ENCODE peak calls at places on chromosomes 1 and 21, in six cellular contexts. K is effector memory CD4-positive, alpha-beta T cell; X is NT2/D1; T is Panc1; S is tibial artery; L is stomach. M is an unnamed sample.
A peak's percentile ranks its signal among the peaks of the same experiment; 100 is the strongest.

GRCh38 chr1:236016782-236017400 is 48.0 kb downstream of the NID1 start:
- DNase-seq in K (no peak), X (no peak), T (peak; percentile 32), S (peak; percentile 37), L (no peak), M (no peak)

GRCh38 chr21:37984416-37984815 is 68.2 kb upstream of the KCNJ6 start:
- DNase-seq in K (no peak), X (no peak), T (no peak), S (no peak), L (no peak), M (no peak)

GRCh38 chr1:227948493-227949260 is 945 bp upstream of the WNT9A start:
- DNase-seq in K (no peak), X (no peak), T (no peak), S (peak; percentile 54), L (peak; percentile 21), M (no peak)

GRCh38 chr1:52569333-52570265 is 16.7 kb upstream of the TUT4 start:
- DNase-seq in K (no peak), X (no peak), T (no peak), S (no peak), L (no peak), M (no peak)

GRCh38 chr1:27928216-27928954 is 6.4 kb upstream of the SMPDL3B start:
- DNase-seq in K (no peak), X (no peak), T (no peak), S (no peak), L (no peak), M (no peak)

GRCh38 chr21:31991356-31992331 is 118.8 kb downstream of the HUNK start:
- DNase-seq in K (no peak), X (no peak), T (no peak), S (no peak), L (no peak), M (no peak)

GRCh38 chr1:232704694-232705680 is 75.1 kb upstream of the SIPA1L2 start:
- DNase-seq in K (no peak), X (no peak), T (peak; percentile 54), S (no peak), L (peak; percentile 39), M (no peak)

GRCh38 chr21:46472246-46472645 is 13.6 kb downstream of the DIP2A start:
- DNase-seq in K (no peak), X (no peak), T (no peak), S (no peak), L (no peak), M (no peak)

GRCh38 chr1:202317941-202318925 is 23.5 kb downstream of the UBE2T start:
- DNase-seq in K (no peak), X (no peak), T (no peak), S (peak; percentile 62), L (no peak), M (no peak)

GRCh38 chr1:25594971-25595370 is 21.6 kb upstream of the MAN1C1 start:
- DNase-seq in K (no peak), X (no peak), T (no peak), S (no peak), L (no peak), M (no peak)

GRCh38 chr1:177969109-177969508 is 749 bp downstream of the SEC16B start:
- DNase-seq in K (no peak), X (no peak), T (no peak), S (no peak), L (peak; percentile 77), M (no peak)

GRCh38 chr1:246597971-246598370 is 31.7 kb downstream of the CNST start:
- DNase-seq in K (no peak), X (no peak), T (no peak), S (no peak), L (no peak), M (no peak)

GRCh38 chr1:158147396-158148353 is 33.0 kb upstream of the CD1D start:
- DNase-seq in K (no peak), X (no peak), T (no peak), S (no peak), L (no peak), M (no peak)

GRCh38 chr1:91651671-91652071 is 151.0 kb downstream of the CDC7 start:
- DNase-seq in K (no peak), X (no peak), T (no peak), S (peak; percentile 75), L (no peak), M (no peak)

GRCh38 chr1:202270871-202271326 is 70.8 kb downstream of the UBE2T start:
- DNase-seq in K (no peak), X (no peak), T (no peak), S (peak; percentile 47), L (peak; percentile 7), M (no peak)

GRCh38 chr1:54283997-54284385 is 84.0 kb downstream of the MRPL37 start:
- DNase-seq in K (no peak), X (no peak), T (no peak), S (no peak), L (no peak), M (no peak)

GRCh38 chr1:60904079-60904852 is 178.1 kb upstream of the NFIA start:
- DNase-seq in K (no peak), X (no peak), T (no peak), S (peak; percentile 92), L (no peak), M (no peak)

GRCh38 chr1:6331543-6332246 is 61.9 kb downstream of the ACOT7 start:
- DNase-seq in K (no peak), X (no peak), T (no peak), S (no peak), L (no peak), M (no peak)

GRCh38 chr1:42165511-42166210 is 1.1 kb upstream of the GUCA2A start:
- DNase-seq in K (no peak), X (peak; percentile 62), T (no peak), S (no peak), L (peak; percentile 89), M (no peak)

GRCh38 chr1:115929846-115930245 is 46.5 kb upstream of the SLC22A15 start:
- DNase-seq in K (no peak), X (no peak), T (no peak), S (no peak), L (no peak), M (no peak)

GRCh38 chr1:68379085-68379478 is 70.7 kb downstream of the RPE65 start:
- DNase-seq in K (no peak), X (no peak), T (no peak), S (no peak), L (no peak), M (no peak)

DNA sequence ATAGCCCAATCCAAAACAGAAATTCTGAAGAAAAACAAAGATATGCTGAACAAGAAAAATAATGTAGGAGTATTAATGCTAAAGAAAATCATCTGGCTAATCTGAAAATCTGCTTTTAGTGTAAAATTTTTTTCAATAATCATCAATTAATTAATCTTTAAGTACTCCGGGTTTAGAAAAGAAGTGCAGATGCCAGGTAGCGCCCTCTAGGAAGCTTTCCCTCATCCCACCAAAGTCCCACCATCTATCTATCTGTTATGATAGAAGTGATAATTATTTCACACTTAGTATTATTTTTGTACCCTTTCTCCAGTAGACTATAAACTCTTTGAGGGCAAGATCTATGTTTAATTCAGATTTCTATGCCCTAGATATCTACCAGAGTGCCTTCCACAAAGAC is 240.3 kb downstream of the AKT3 start:
- DNase-seq in K (no peak), X (no peak), T (no peak), S (no peak), L (no peak), M (no peak)
- H3K4me3 ChIP-seq in K (no peak overlapping the region), X (no peak overlapping the region), T (no peak overlapping the region), S (no peak overlapping the region), L (no peak overlapping the region), M (no peak overlapping the region)

GRCh38 chr21:45469273-45470086 is 64.5 kb downstream of the COL18A1 start:
- DNase-seq in K (no peak), X (no peak), T (no peak), S (no peak), L (no peak), M (no peak)

GRCh38 chr21:45473496-45474322 is 68.5 kb downstream of the SLC19A1 start:
- DNase-seq in K (no peak), X (no peak), T (no peak), S (no peak), L (no peak), M (no peak)

GRCh38 chr21:45472445-45473365 is 67.7 kb downstream of the COL18A1 start:
- DNase-seq in K (no peak), X (no peak), T (no peak), S (no peak), L (no peak), M (no peak)

GRCh38 chr21:45470087-45470515 is 65.1 kb downstream of the COL18A1 start:
- DNase-seq in K (no peak), X (no peak), T (no peak), S (no peak), L (no peak), M (no peak)

GRCh38 chr21:45471229-45472052 is 66.5 kb downstream of the COL18A1 start:
- DNase-seq in K (no peak), X (no peak), T (no peak), S (no peak), L (no peak), M (no peak)
- H3K36me3 ChIP-seq in K (no peaks in the 10 kb centered on the region), X (peaks cover 98% of the 10 kb centered on the region), T (peaks cover 3% of the 10 kb centered on the region), S (peaks cover 36% of the 10 kb centered on the region), L (peaks cover 22% of the 10 kb centered on the region), M (no peaks in the 10 kb centered on the region)

DNA sequence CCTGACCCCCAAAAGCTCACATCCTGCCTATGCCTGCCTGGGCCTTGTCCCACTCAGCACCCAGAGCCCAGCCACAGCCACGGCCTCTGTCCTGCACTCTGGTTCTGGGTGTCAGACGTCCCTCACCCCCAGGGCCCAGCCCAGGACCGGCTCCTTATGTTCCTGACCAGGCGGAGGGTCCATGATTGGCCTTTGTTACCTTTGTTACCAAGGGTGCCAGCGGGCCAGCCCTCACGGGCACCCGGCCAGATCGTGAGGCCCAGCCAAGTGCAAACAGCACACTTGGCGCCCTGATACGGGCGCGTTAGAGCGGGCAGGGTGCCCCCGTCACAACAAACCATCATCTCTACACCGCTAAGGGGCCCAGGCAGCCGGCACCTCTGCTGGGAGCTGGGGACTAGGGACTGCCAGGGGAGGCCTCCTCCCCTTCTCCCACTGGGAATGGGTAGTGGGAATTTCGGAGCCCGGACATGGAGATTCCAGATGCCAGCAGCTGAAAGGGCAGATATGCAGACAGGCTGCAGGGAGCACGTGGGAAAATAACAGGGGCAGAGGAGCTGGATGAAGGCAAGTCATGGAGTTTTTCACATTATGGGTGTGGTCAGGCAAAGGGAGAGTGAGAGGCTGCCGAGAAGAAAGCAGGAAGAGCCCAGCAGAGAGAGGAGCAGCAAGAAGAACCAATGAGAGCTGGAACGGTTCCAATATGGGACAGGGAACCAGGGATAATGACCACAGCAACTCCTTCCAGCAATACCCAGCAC is 22.1 kb downstream of the HSPG2 start:
- DNase-seq in K (no peak), X (no peak), T (no peak), S (peak; percentile 87), L (peak; percentile 84), M (no peak)
- H3K4me1 ChIP-seq in K (no peaks in the 10 kb centered on the region), X (peaks cover 7% of the 10 kb centered on the region), T (peaks cover 63% of the 10 kb centered on the region), S (peaks cover 100% of the 10 kb centered on the region), L (peaks cover 74% of the 10 kb centered on the region), M (peaks cover 3% of the 10 kb centered on the region)

GRCh38 chr1:3505161-3505560 is 50.7 kb downstream of the ARHGEF16 start:
- DNase-seq in K (no peak), X (no peak), T (no peak), S (no peak), L (no peak), M (no peak)

GRCh38 chr1:3503525-3503886 is 49.0 kb downstream of the ARHGEF16 start:
- DNase-seq in K (no peak), X (no peak), T (no peak), S (no peak), L (no peak), M (no peak)

GRCh38 chr1:3506041-3506440 is 51.6 kb downstream of the ARHGEF16 start:
- DNase-seq in K (no peak), X (no peak), T (no peak), S (no peak), L (no peak), M (no peak)

GRCh38 chr1:3504151-3504822 is 49.8 kb downstream of the ARHGEF16 start:
- DNase-seq in K (no peak), X (no peak), T (peak; percentile 69), S (peak; percentile 96), L (no peak), M (no peak)

GRCh38 chr1:3504823-3505155 is 50.3 kb downstream of the ARHGEF16 start:
- DNase-seq in K (no peak), X (no peak), T (no peak), S (peak; percentile 81), L (no peak), M (no peak)
- H3K4me3 ChIP-seq in K (no peak overlapping the region), X (no peak overlapping the region), T (no peak overlapping the region), S (no peak overlapping the region), L (no peak overlapping the region), M (no peak overlapping the region)

M was measured in CD8-positive, alpha-beta memory T cell.